ENCODE peak calls at places on chromosomes 5 and 9, in five cellular contexts. One of them, this sample, is unnamed.

GRCh38 chr9:79662553-79662956 is 90.8 kb downstream of the TLE4 start:
- DNase-seq in astrocyte: no peak
- DNase-seq in OCI-LY7: no peak
- DNase-seq in H9: no peak
- DNase-seq in GM23338: peak; percentile 43
- DNase-seq in this sample: no peak

GRCh38 chr9:33106372-33106771 is 29.9 kb upstream of the SMU1 start:
- DNase-seq in OCI-LY7: no peak
- DNase-seq in GM23338: no peak
- DNase-seq in H9: no peak
- DNase-seq in astrocyte: no peak
- DNase-seq in this sample: no peak

GRCh38 chr9:126114409-126114760 is 212.2 kb upstream of the MVB12B start:
- DNase-seq in H9: peak; percentile 8
- DNase-seq in OCI-LY7: no peak
- DNase-seq in astrocyte: no peak
- DNase-seq in GM23338: no peak
- DNase-seq in this sample: no peak

GRCh38 chr9:132806723-132807421 is 71.2 kb downstream of the AK8 start:
- DNase-seq in GM23338: peak; percentile 92
- DNase-seq in OCI-LY7: no peak
- DNase-seq in astrocyte: peak; percentile 4
- DNase-seq in H9: peak; percentile 90
- DNase-seq in this sample: no peak

GRCh38 chr9:132210472-132211145 is 48.8 kb downstream of the NTNG2 start:
- DNase-seq in H9: no peak
- DNase-seq in OCI-LY7: no peak
- DNase-seq in astrocyte: peak; percentile 83
- DNase-seq in GM23338: no peak
- DNase-seq in this sample: no peak

GRCh38 chr5:137836997-137837396 is 30.7 kb upstream of the MYOT start:
- DNase-seq in H9: no peak
- DNase-seq in GM23338: no peak
- DNase-seq in astrocyte: peak; percentile 72
- DNase-seq in OCI-LY7: no peak
- DNase-seq in this sample: no peak

GRCh38 chr5:74562116-74562515 is 78.4 kb downstream of the ENC1 start:
- DNase-seq in OCI-LY7: no peak
- DNase-seq in GM23338: no peak
- DNase-seq in astrocyte: peak; percentile 62
- DNase-seq in H9: no peak
- DNase-seq in this sample: no peak

GRCh38 chr5:123916331-123917121 is 404.5 kb downstream of the CSNK1G3 start:
- DNase-seq in H9: no peak
- DNase-seq in OCI-LY7: no peak
- DNase-seq in GM23338: no peak
- DNase-seq in astrocyte: peak; percentile 95
- DNase-seq in this sample: no peak

GRCh38 chr9:95004452-95005275 is 278.2 kb downstream of the AOPEP start:
- DNase-seq in H9: no peak
- DNase-seq in OCI-LY7: no peak
- DNase-seq in astrocyte: no peak
- DNase-seq in GM23338: peak; percentile 73
- DNase-seq in this sample: peak; percentile 59

GRCh38 chr9:35161713-35162604 is at the start of gene UNC13B:
- DNase-seq in OCI-LY7: peak; percentile 93
- DNase-seq in GM23338: peak; percentile 99
- DNase-seq in astrocyte: peak; percentile 78
- DNase-seq in H9: peak; percentile 95
- DNase-seq in this sample: peak; percentile 90

GRCh38 chr5:158537343-158537742 is 562.4 kb downstream of the EBF1 start:
- DNase-seq in GM23338: peak; percentile 31
- DNase-seq in astrocyte: no peak
- DNase-seq in H9: no peak
- DNase-seq in OCI-LY7: no peak
- DNase-seq in this sample: no peak

GRCh38 chr9:113596616-113597320 is 133.2 kb downstream of the RGS3 start:
- DNase-seq in OCI-LY7: no peak
- DNase-seq in astrocyte: no peak
- DNase-seq in H9: no peak
- DNase-seq in GM23338: no peak
- DNase-seq in this sample: no peak

GRCh38 chr5:74978347-74978746 is 74.0 kb downstream of the GCNT4 start:
- DNase-seq in GM23338: no peak
- DNase-seq in astrocyte: no peak
- DNase-seq in H9: no peak
- DNase-seq in OCI-LY7: no peak
- DNase-seq in this sample: no peak

GRCh38 chr5:138527170-138527569 is 15.9 kb downstream of the ETF1 start:
- DNase-seq in OCI-LY7: no peak
- DNase-seq in GM23338: no peak
- DNase-seq in astrocyte: no peak
- DNase-seq in H9: no peak
- DNase-seq in this sample: no peak

GRCh38 chr5:123538670-123539459 is 26.9 kb downstream of the CSNK1G3 start:
- DNase-seq in GM23338: peak; percentile 13
- DNase-seq in OCI-LY7: no peak
- DNase-seq in astrocyte: peak; percentile 60
- DNase-seq in H9: no peak
- DNase-seq in this sample: no peak

GRCh38 chr5:33258553-33258952 is 182.2 kb upstream of the TARS1 start:
- DNase-seq in GM23338: no peak
- DNase-seq in astrocyte: peak; percentile 47
- DNase-seq in OCI-LY7: no peak
- DNase-seq in H9: no peak
- DNase-seq in this sample: no peak

GRCh38 chr5:29208026-29208425 is 1985.5 kb upstream of the CDH6 start:
- DNase-seq in astrocyte: peak; percentile 16
- DNase-seq in H9: no peak
- DNase-seq in GM23338: no peak
- DNase-seq in OCI-LY7: no peak
- DNase-seq in this sample: no peak

GRCh38 chr9:116647515-116647809 is 39.6 kb upstream of the TRIM32 start:
- DNase-seq in astrocyte: no peak
- DNase-seq in OCI-LY7: no peak
- DNase-seq in H9: no peak
- DNase-seq in GM23338: no peak
- DNase-seq in this sample: no peak

GRCh38 chr5:5063533-5063953 is 76.6 kb upstream of the ADAMTS16 start:
- DNase-seq in GM23338: peak; percentile 31
- DNase-seq in OCI-LY7: no peak
- DNase-seq in H9: peak; percentile 48
- DNase-seq in astrocyte: no peak
- DNase-seq in this sample: no peak

GRCh38 chr5:137148128-137148527 is 351.0 kb downstream of the SPOCK1 start:
- DNase-seq in H9: no peak
- DNase-seq in astrocyte: peak; percentile 76
- DNase-seq in OCI-LY7: no peak
- DNase-seq in GM23338: no peak
- DNase-seq in this sample: no peak

GRCh38 chr5:128645582-128645981 is 107.5 kb upstream of the FBN2 start:
- DNase-seq in OCI-LY7: no peak
- DNase-seq in GM23338: no peak
- DNase-seq in H9: no peak
- DNase-seq in astrocyte: no peak
- DNase-seq in this sample: no peak

GRCh38 chr5:134371834-134372340 is 518 bp downstream of the UBE2B start:
- DNase-seq in H9: peak; percentile 77
- DNase-seq in OCI-LY7: peak; percentile 47
- DNase-seq in GM23338: peak; percentile 89
- DNase-seq in astrocyte: peak; percentile 27
- DNase-seq in this sample: peak; percentile 44

GRCh38 chr9:136576269-136576626 is 30.4 kb upstream of the NOTCH1 start:
- DNase-seq in OCI-LY7: no peak
- DNase-seq in H9: no peak
- DNase-seq in astrocyte: no peak
- DNase-seq in GM23338: no peak
- DNase-seq in this sample: no peak

GRCh38 chr5:151151793-151152192 is 5.8 kb downstream of the ANXA6 start:
- DNase-seq in GM23338: no peak
- DNase-seq in H9: no peak
- DNase-seq in astrocyte: peak; percentile 48
- DNase-seq in OCI-LY7: no peak
- DNase-seq in this sample: no peak

GRCh38 chr5:88872971-88873370 is 10.0 kb downstream of the MEF2C start:
- DNase-seq in OCI-LY7: no peak
- DNase-seq in astrocyte: no peak
- DNase-seq in H9: no peak
- DNase-seq in GM23338: no peak
- DNase-seq in this sample: no peak

GRCh38 chr5:119212026-119212425 is 141.1 kb downstream of the DMXL1 start:
- DNase-seq in H9: no peak
- DNase-seq in astrocyte: no peak
- DNase-seq in OCI-LY7: no peak
- DNase-seq in GM23338: peak; percentile 6
- DNase-seq in this sample: no peak

DNA sequence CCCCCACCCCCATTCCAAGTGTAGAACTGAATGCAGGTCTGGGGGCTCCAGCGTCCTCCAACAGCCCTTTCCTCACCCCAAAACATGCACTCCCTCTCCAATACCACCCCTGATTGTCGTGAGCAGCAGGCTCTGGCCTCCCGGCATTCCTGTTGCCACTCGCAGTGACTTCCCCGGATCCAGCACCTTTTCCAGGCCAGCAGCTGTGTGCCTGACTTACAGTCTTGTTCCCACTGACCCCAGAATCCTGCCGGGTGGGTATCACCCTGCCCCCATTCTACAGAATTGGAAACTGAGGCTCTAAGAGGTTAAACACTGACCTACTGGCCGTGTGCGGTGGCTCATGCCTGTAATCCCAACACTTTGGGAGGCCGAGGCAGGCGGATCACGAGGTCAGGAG is 127.2 kb downstream of the OLFM1 start:
- DNase-seq in H9: no peak
- DNase-seq in OCI-LY7: no peak
- DNase-seq in GM23338: no peak
- DNase-seq in astrocyte: no peak
- DNase-seq in this sample: no peak
- H4K20me1 ChIP-seq in H9: no peaks in the 10 kb centered on the region
- H4K20me1 ChIP-seq in OCI-LY7: no peaks in the 10 kb centered on the region
- H4K20me1 ChIP-seq in GM23338: no peaks in the 10 kb centered on the region
- H4K20me1 ChIP-seq in astrocyte: no peaks in the 10 kb centered on the region
- H4K20me1 ChIP-seq in this sample: no peaks in the 10 kb centered on the region

DNA sequence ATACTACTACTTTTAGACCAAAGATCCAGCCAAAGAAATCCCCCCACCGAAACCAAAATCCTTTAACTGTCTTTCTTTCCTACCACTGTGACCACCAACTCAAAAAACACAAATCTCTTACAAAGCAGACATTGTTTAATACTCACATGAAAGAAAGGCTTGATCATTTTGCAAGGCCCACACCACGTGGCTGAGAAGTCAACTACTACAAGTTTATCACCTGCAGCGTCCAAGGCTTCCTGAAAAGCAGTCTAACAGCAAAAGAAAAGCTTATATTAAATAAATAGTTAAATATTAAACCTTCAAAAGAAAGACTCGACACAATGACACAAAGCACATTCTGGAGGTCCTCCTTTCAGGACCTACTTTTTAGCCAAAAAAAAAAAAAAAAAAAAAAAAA is 5.1 kb downstream of the TXN start:
- DNase-seq in astrocyte: no peak
- DNase-seq in GM23338: no peak
- DNase-seq in OCI-LY7: no peak
- DNase-seq in H9: no peak
- DNase-seq in this sample: no peak
- H4K20me1 ChIP-seq in astrocyte: peaks cover 86% of the 10 kb centered on the region
- H4K20me1 ChIP-seq in GM23338: peaks cover 33% of the 10 kb centered on the region
- H4K20me1 ChIP-seq in OCI-LY7: peaks cover 23% of the 10 kb centered on the region
- H4K20me1 ChIP-seq in H9: no peaks in the 10 kb centered on the region
- H4K20me1 ChIP-seq in this sample: peaks cover 50% of the 10 kb centered on the region

GRCh38 chr5:95955996-95956899 is 5.4 kb downstream of the ELL2 start:
- DNase-seq in astrocyte: peak; percentile 61
- DNase-seq in H9: no peak
- DNase-seq in GM23338: no peak
- DNase-seq in OCI-LY7: no peak
- DNase-seq in this sample: no peak
- H4K20me1 ChIP-seq in astrocyte: peaks cover 87% of the 10 kb centered on the region
- H4K20me1 ChIP-seq in H9: peaks cover 3% of the 10 kb centered on the region
- H4K20me1 ChIP-seq in GM23338: peaks cover 3% of the 10 kb centered on the region
- H4K20me1 ChIP-seq in OCI-LY7: no peaks in the 10 kb centered on the region
- H4K20me1 ChIP-seq in this sample: peaks cover 2% of the 10 kb centered on the region

DNA sequence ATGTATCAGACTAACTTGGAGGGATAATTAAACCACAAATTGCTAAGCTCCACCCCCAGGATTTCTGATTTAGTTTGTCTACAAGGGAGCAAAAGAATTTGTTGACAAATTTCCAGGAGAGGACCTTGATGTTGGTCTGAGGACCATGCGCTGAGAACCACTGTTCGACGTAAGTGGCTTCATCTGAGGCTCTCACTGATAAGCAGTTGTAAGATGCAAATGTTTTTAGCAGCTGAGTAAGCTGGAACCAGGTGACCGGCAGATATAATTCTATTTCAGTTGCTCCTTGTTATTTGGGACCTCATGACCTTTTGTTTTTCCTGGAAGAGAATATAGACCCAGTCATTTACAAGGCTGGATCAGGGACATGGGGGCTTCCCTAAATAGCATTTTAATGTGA is 14.1 kb upstream of the SPINK1 start:
- DNase-seq in OCI-LY7: no peak
- DNase-seq in H9: no peak
- DNase-seq in astrocyte: no peak
- DNase-seq in GM23338: no peak
- DNase-seq in this sample: no peak
- H4K20me1 ChIP-seq in OCI-LY7: no peaks in the 10 kb centered on the region
- H4K20me1 ChIP-seq in H9: no peaks in the 10 kb centered on the region
- H4K20me1 ChIP-seq in astrocyte: no peaks in the 10 kb centered on the region
- H4K20me1 ChIP-seq in GM23338: no peaks in the 10 kb centered on the region
- H4K20me1 ChIP-seq in this sample: no peaks in the 10 kb centered on the region

GRCh38 chr5:100777680-100778281 is 125.3 kb downstream of the ST8SIA4 start:
- DNase-seq in H9: no peak
- DNase-seq in OCI-LY7: peak; percentile 65
- DNase-seq in GM23338: no peak
- DNase-seq in astrocyte: peak; percentile 82
- DNase-seq in this sample: peak; percentile 31

GRCh38 chr5:100779669-100780375 is 123.3 kb downstream of the ST8SIA4 start:
- DNase-seq in astrocyte: no peak
- DNase-seq in H9: no peak
- DNase-seq in OCI-LY7: peak; percentile 25
- DNase-seq in GM23338: no peak
- DNase-seq in this sample: peak; percentile 65

GRCh38 chr5:100772548-100772947 is 130.5 kb downstream of the ST8SIA4 start:
- DNase-seq in GM23338: peak; percentile 12
- DNase-seq in astrocyte: no peak
- DNase-seq in OCI-LY7: no peak
- DNase-seq in H9: no peak
- DNase-seq in this sample: no peak

GRCh38 chr5:100780376-100780870 is 122.7 kb downstream of the ST8SIA4 start:
- DNase-seq in H9: no peak
- DNase-seq in GM23338: no peak
- DNase-seq in OCI-LY7: peak; percentile 73
- DNase-seq in astrocyte: no peak
- DNase-seq in this sample: peak; percentile 73

DNA sequence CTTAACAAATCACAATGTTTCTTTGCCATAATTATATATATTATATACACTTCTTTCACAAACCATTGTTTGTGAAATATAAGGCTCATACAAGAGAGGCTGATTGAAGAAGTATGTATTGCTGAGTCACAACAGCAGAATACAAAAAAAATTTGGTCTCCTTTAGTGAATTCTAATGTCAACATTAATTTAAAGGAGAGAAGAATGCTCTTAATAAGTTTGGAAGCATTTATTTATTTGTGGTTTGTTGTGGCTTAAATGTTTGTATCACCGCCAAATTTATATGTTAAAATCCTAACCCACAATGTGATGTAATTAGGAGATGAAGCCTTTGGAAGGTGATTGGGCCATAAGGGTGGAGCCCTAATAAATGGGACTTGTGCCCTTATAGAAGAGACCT is 126.8 kb downstream of the ST8SIA4 start:
- DNase-seq in GM23338: no peak
- DNase-seq in OCI-LY7: no peak
- DNase-seq in astrocyte: peak; percentile 23
- DNase-seq in H9: no peak
- DNase-seq in this sample: no peak
- H4K20me1 ChIP-seq in GM23338: no peaks in the 10 kb centered on the region
- H4K20me1 ChIP-seq in OCI-LY7: no peaks in the 10 kb centered on the region
- H4K20me1 ChIP-seq in astrocyte: no peaks in the 10 kb centered on the region
- H4K20me1 ChIP-seq in H9: no peaks in the 10 kb centered on the region
- H4K20me1 ChIP-seq in this sample: no peaks in the 10 kb centered on the region